ENCODE peak calls at places on chromosomes 2 and 18, in seven cellular contexts. One of them, this sample, is unnamed.

GRCh38 chr18:36211612-36212065 is 24.3 kb downstream of the MOCOS start:
- DNase-seq in endothelial cell: no peak
- DNase-seq in fibroblast of lung: peak
- DNase-seq in IMR-90: peak
- DNase-seq in neural progenitor cell: no peak
- DNase-seq in AG04450: no peak
- DNase-seq in GM13977: no peak
- DNase-seq in this sample: no peak

GRCh38 chr2:200471324-200471848 is 38.5 kb downstream of the KCTD18 start:
- DNase-seq in endothelial cell: no peak
- DNase-seq in IMR-90: no peak
- DNase-seq in fibroblast of lung: peak
- DNase-seq in neural progenitor cell: peak
- DNase-seq in GM13977: peak
- DNase-seq in AG04450: no peak
- DNase-seq in this sample: peak

GRCh38 chr18:48031011-48031480 is 100.6 kb upstream of the SMAD2 start:
- DNase-seq in AG04450: no peak
- DNase-seq in neural progenitor cell: peak
- DNase-seq in fibroblast of lung: peak
- DNase-seq in endothelial cell: peak
- DNase-seq in IMR-90: peak
- DNase-seq in GM13977: peak
- DNase-seq in this sample: peak

GRCh38 chr2:18630941-18631340 is 41.6 kb upstream of the NT5C1B start:
- DNase-seq in neural progenitor cell: no peak
- DNase-seq in endothelial cell: no peak
- DNase-seq in fibroblast of lung: no peak
- DNase-seq in AG04450: no peak
- DNase-seq in GM13977: no peak
- DNase-seq in IMR-90: no peak
- DNase-seq in this sample: no peak

GRCh38 chr2:3703236-3703682 is at the start of gene DCDC2C:
- DNase-seq in endothelial cell: no peak
- DNase-seq in AG04450: no peak
- DNase-seq in GM13977: no peak
- DNase-seq in IMR-90: no peak
- DNase-seq in fibroblast of lung: no peak
- DNase-seq in neural progenitor cell: no peak
- DNase-seq in this sample: no peak

GRCh38 chr2:203819434-203820133 is 48.0 kb upstream of the CTLA4 start:
- DNase-seq in fibroblast of lung: no peak
- DNase-seq in IMR-90: no peak
- DNase-seq in AG04450: no peak
- DNase-seq in endothelial cell: no peak
- DNase-seq in neural progenitor cell: no peak
- DNase-seq in GM13977: no peak
- DNase-seq in this sample: no peak

GRCh38 chr18:37385846-37386435 is 179.7 kb downstream of the CELF4 start:
- DNase-seq in neural progenitor cell: peak
- DNase-seq in IMR-90: peak
- DNase-seq in AG04450: no peak
- DNase-seq in fibroblast of lung: peak
- DNase-seq in GM13977: peak
- DNase-seq in endothelial cell: no peak
- DNase-seq in this sample: peak

GRCh38 chr2:154032220-154032619 is 160.5 kb downstream of the GALNT13 start:
- DNase-seq in fibroblast of lung: no peak
- DNase-seq in AG04450: no peak
- DNase-seq in IMR-90: no peak
- DNase-seq in endothelial cell: no peak
- DNase-seq in GM13977: no peak
- DNase-seq in neural progenitor cell: no peak
- DNase-seq in this sample: no peak

GRCh38 chr2:212908682-212909435 is 242.6 kb downstream of the IKZF2 start:
- DNase-seq in GM13977: no peak
- DNase-seq in fibroblast of lung: no peak
- DNase-seq in endothelial cell: no peak
- DNase-seq in IMR-90: no peak
- DNase-seq in neural progenitor cell: no peak
- DNase-seq in AG04450: no peak
- DNase-seq in this sample: no peak

GRCh38 chr18:70523798-70524182 is 234.9 kb downstream of the SOCS6 start:
- DNase-seq in GM13977: no peak
- DNase-seq in fibroblast of lung: no peak
- DNase-seq in neural progenitor cell: no peak
- DNase-seq in IMR-90: no peak
- DNase-seq in AG04450: no peak
- DNase-seq in endothelial cell: no peak
- DNase-seq in this sample: no peak

GRCh38 chr2:38505779-38506178 is 96.9 kb downstream of the HNRNPLL start:
- DNase-seq in fibroblast of lung: peak
- DNase-seq in endothelial cell: no peak
- DNase-seq in neural progenitor cell: no peak
- DNase-seq in IMR-90: peak
- DNase-seq in GM13977: no peak
- DNase-seq in AG04450: peak
- DNase-seq in this sample: no peak

GRCh38 chr2:49831698-49832367 is 677.5 kb upstream of the FSHR start:
- DNase-seq in AG04450: no peak
- DNase-seq in neural progenitor cell: no peak
- DNase-seq in IMR-90: no peak
- DNase-seq in fibroblast of lung: no peak
- DNase-seq in endothelial cell: no peak
- DNase-seq in GM13977: no peak
- DNase-seq in this sample: no peak

GRCh38 chr2:128272586-128273468 is 45.8 kb downstream of the HS6ST1 start:
- DNase-seq in AG04450: no peak
- DNase-seq in neural progenitor cell: no peak
- DNase-seq in endothelial cell: peak
- DNase-seq in fibroblast of lung: no peak
- DNase-seq in IMR-90: no peak
- DNase-seq in GM13977: no peak
- DNase-seq in this sample: no peak

GRCh38 chr2:113838744-113839444 is 51.0 kb upstream of the ACTR3 start:
- DNase-seq in neural progenitor cell: no peak
- DNase-seq in IMR-90: no peak
- DNase-seq in fibroblast of lung: no peak
- DNase-seq in AG04450: no peak
- DNase-seq in endothelial cell: no peak
- DNase-seq in GM13977: no peak
- DNase-seq in this sample: no peak

GRCh38 chr2:54084600-54084999 is 30.8 kb upstream of the ACYP2 start:
- DNase-seq in AG04450: no peak
- DNase-seq in endothelial cell: peak
- DNase-seq in IMR-90: peak
- DNase-seq in fibroblast of lung: peak
- DNase-seq in neural progenitor cell: no peak
- DNase-seq in GM13977: no peak
- DNase-seq in this sample: no peak

GRCh38 chr2:223943561-223944008 is 1.6 kb downstream of the WDFY1 start:
- DNase-seq in endothelial cell: no peak
- DNase-seq in AG04450: no peak
- DNase-seq in IMR-90: peak
- DNase-seq in GM13977: peak
- DNase-seq in fibroblast of lung: peak
- DNase-seq in neural progenitor cell: no peak
- DNase-seq in this sample: no peak

GRCh38 chr2:204251118-204251757 is 294.0 kb upstream of the PARD3B start:
- DNase-seq in GM13977: no peak
- DNase-seq in AG04450: no peak
- DNase-seq in endothelial cell: no peak
- DNase-seq in IMR-90: no peak
- DNase-seq in neural progenitor cell: no peak
- DNase-seq in fibroblast of lung: no peak
- DNase-seq in this sample: no peak

GRCh38 chr2:143939976-143940375 is 579.9 kb downstream of the ZEB2 start:
- DNase-seq in AG04450: no peak
- DNase-seq in neural progenitor cell: peak
- DNase-seq in fibroblast of lung: peak
- DNase-seq in IMR-90: peak
- DNase-seq in GM13977: no peak
- DNase-seq in endothelial cell: no peak
- DNase-seq in this sample: no peak

GRCh38 chr2:230067990-230068657 is 600 bp downstream of the SLC16A14 start:
- DNase-seq in neural progenitor cell: peak
- DNase-seq in AG04450: no peak
- DNase-seq in fibroblast of lung: peak
- DNase-seq in endothelial cell: peak
- DNase-seq in IMR-90: peak
- DNase-seq in GM13977: peak
- DNase-seq in this sample: peak

GRCh38 chr18:59451963-59452362 is 92.9 kb upstream of the LMAN1 start:
- DNase-seq in fibroblast of lung: no peak
- DNase-seq in GM13977: no peak
- DNase-seq in AG04450: no peak
- DNase-seq in neural progenitor cell: no peak
- DNase-seq in endothelial cell: no peak
- DNase-seq in IMR-90: no peak
- DNase-seq in this sample: no peak

GRCh38 chr18:59451073-59451472 is 92.0 kb upstream of the LMAN1 start:
- DNase-seq in neural progenitor cell: no peak
- DNase-seq in GM13977: no peak
- DNase-seq in endothelial cell: no peak
- DNase-seq in fibroblast of lung: no peak
- DNase-seq in IMR-90: no peak
- DNase-seq in AG04450: no peak
- DNase-seq in this sample: no peak

GRCh38 chr18:59448546-59448945 is 89.5 kb upstream of the LMAN1 start:
- DNase-seq in fibroblast of lung: no peak
- DNase-seq in endothelial cell: no peak
- DNase-seq in AG04450: no peak
- DNase-seq in GM13977: no peak
- DNase-seq in IMR-90: peak
- DNase-seq in neural progenitor cell: no peak
- DNase-seq in this sample: no peak

DNA sequence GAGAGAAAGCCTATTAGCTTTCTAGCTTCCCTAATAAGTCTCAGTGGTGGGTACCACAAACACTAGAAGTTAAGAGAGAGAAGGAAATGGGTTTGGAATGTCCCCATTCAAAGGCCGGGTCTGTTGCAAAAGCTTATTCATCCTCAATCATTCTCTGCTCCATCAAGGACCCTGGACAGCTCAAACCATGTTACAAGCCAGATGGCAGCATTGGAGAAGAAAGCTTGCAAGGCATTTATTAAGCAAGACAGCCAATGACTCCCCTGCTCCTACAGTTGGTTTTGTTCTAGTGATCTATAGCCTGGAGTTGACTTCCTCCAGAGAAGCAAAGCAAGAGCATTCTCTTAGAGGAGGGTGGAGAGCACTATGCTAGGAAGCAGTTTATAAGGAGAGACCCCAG is 86.9 kb upstream of the LMAN1 start:
- DNase-seq in GM13977: no peak
- DNase-seq in endothelial cell: peak
- DNase-seq in fibroblast of lung: peak
- DNase-seq in neural progenitor cell: peak
- DNase-seq in IMR-90: peak
- DNase-seq in AG04450: no peak
- DNase-seq in this sample: no peak
- TF ChIP-seq CTCF in GM13977: no peak
- TF ChIP-seq CTCF in endothelial cell: no peak
- TF ChIP-seq CTCF in fibroblast of lung: no peak
- TF ChIP-seq CTCF in neural progenitor cell: no peak
- TF ChIP-seq CTCF in IMR-90: no peak
- TF ChIP-seq CTCF in AG04450: peak
- TF ChIP-seq CTCF in this sample: no peak

GRCh38 chr2:60500861-60501260 is 52.6 kb downstream of the BCL11A start:
- DNase-seq in IMR-90: no peak
- DNase-seq in fibroblast of lung: no peak
- DNase-seq in GM13977: no peak
- DNase-seq in AG04450: no peak
- DNase-seq in neural progenitor cell: no peak
- DNase-seq in endothelial cell: no peak
- DNase-seq in this sample: no peak

GRCh38 chr2:60505861-60506260 is 47.6 kb downstream of the BCL11A start:
- DNase-seq in neural progenitor cell: no peak
- DNase-seq in endothelial cell: no peak
- DNase-seq in IMR-90: no peak
- DNase-seq in AG04450: no peak
- DNase-seq in GM13977: no peak
- DNase-seq in fibroblast of lung: no peak
- DNase-seq in this sample: no peak

GRCh38 chr2:60505240-60505639 is 48.2 kb downstream of the BCL11A start:
- DNase-seq in AG04450: no peak
- DNase-seq in endothelial cell: no peak
- DNase-seq in fibroblast of lung: no peak
- DNase-seq in IMR-90: no peak
- DNase-seq in neural progenitor cell: no peak
- DNase-seq in GM13977: no peak
- DNase-seq in this sample: no peak

GRCh38 chr2:60502123-60502522 is 51.3 kb downstream of the BCL11A start:
- DNase-seq in neural progenitor cell: no peak
- DNase-seq in endothelial cell: no peak
- DNase-seq in fibroblast of lung: no peak
- DNase-seq in IMR-90: no peak
- DNase-seq in AG04450: no peak
- DNase-seq in GM13977: no peak
- DNase-seq in this sample: no peak

DNA sequence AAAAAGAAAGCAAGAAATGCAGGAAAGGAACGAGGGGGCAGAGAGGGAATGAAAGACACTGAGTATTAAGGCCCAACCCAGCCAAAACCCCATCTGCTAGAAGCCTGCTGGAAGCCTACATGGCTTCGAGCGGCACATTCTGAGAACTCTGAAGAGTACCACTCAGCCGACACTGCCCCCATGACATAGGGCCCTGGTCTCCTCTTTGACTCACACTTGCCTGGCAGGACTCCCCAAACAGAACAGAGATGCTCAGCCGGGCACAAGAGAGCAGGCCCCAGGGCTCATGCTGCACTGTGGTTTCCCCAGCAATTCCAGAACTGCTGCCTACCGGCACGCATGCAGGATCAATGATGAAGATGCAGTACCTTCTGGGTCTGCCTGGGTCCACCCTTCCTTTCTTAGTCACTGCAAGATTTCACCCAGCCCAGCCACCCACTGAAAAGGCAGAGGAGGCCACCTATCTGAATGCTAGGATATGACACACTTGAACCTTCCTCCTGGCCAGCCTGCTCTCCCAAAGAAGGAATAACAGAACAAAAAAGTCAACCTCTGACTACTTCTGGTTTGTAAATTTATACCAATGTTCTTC is 49.4 kb downstream of the BCL11A start:
- DNase-seq in fibroblast of lung: no peak
- DNase-seq in IMR-90: no peak
- DNase-seq in AG04450: no peak
- DNase-seq in GM13977: no peak
- DNase-seq in neural progenitor cell: no peak
- DNase-seq in endothelial cell: no peak
- DNase-seq in this sample: no peak
- TF ChIP-seq CTCF in fibroblast of lung: no peak
- TF ChIP-seq CTCF in IMR-90: no peak
- TF ChIP-seq CTCF in AG04450: no peak
- TF ChIP-seq CTCF in GM13977: peak
- TF ChIP-seq CTCF in neural progenitor cell: no peak
- TF ChIP-seq CTCF in endothelial cell: no peak
- TF ChIP-seq CTCF in this sample: no peak

GRCh38 chr18:65968605-65969004 is 217.8 kb downstream of the CDH7 start:
- DNase-seq in AG04450: no peak
- DNase-seq in neural progenitor cell: peak
- DNase-seq in GM13977: no peak
- DNase-seq in IMR-90: no peak
- DNase-seq in endothelial cell: peak
- DNase-seq in fibroblast of lung: no peak
- DNase-seq in this sample: no peak
- TF ChIP-seq CTCF in AG04450: no peak
- TF ChIP-seq CTCF in neural progenitor cell: peak
- TF ChIP-seq CTCF in GM13977: no peak
- TF ChIP-seq CTCF in IMR-90: no peak
- TF ChIP-seq CTCF in endothelial cell: peak
- TF ChIP-seq CTCF in fibroblast of lung: no peak
- TF ChIP-seq CTCF in this sample: no peak

GRCh38 chr2:215605214-215605613 is 169.3 kb upstream of the FN1 start:
- DNase-seq in IMR-90: no peak
- DNase-seq in endothelial cell: no peak
- DNase-seq in fibroblast of lung: no peak
- DNase-seq in GM13977: no peak
- DNase-seq in neural progenitor cell: no peak
- DNase-seq in AG04450: no peak
- DNase-seq in this sample: no peak
- TF ChIP-seq CTCF in IMR-90: no peak
- TF ChIP-seq CTCF in endothelial cell: no peak
- TF ChIP-seq CTCF in fibroblast of lung: no peak
- TF ChIP-seq CTCF in GM13977: no peak
- TF ChIP-seq CTCF in neural progenitor cell: no peak
- TF ChIP-seq CTCF in AG04450: no peak
- TF ChIP-seq CTCF in this sample: no peak

This sample was measured in GM20000.